ENCODE peak calls at places on chromosomes 7 and 10, in four cellular contexts. X is mammary epithelial cell, Q is ovary, W is SJSA1. O is an unnamed sample. For H3K27me3, the result is how much of the 10 kb centered on the place peaks cover.

GRCh38 chr7:91446819-91447218 is 182.6 kb downstream of the FZD1 start:
- DNase-seq in Q (no peak), W (no peak), X (no peak), O (no peak)

GRCh38 chr7:146096994-146097393 is 19.6 kb upstream of the CNTNAP2 start:
- DNase-seq in Q (no peak), X (no peak), W (no peak), O (no peak)

GRCh38 chr10:92965314-92965713 is 95.3 kb upstream of the CYP26C1 start:
- DNase-seq in X (peak), Q (no peak), W (no peak), O (no peak)

GRCh38 chr7:18086165-18087030 is 58.8 kb upstream of the PRPS1L1 start:
- DNase-seq in Q (peak), X (peak), W (peak), O (no peak)

GRCh38 chr7:144526912-144527610 is 123.6 kb upstream of the NOBOX start:
- DNase-seq in Q (no peak), X (no peak), W (no peak), O (no peak)

GRCh38 chr7:33692956-33693355 is 212.4 kb upstream of the BMPER start:
- DNase-seq in X (peak), W (no peak), Q (no peak), O (peak)

GRCh38 chr10:126705131-126705530 is 34.6 kb upstream of the C10orf90 start:
- DNase-seq in X (no peak), Q (no peak), W (no peak), O (no peak)

GRCh38 chr7:34190299-34190698 is 285.0 kb downstream of the BMPER start:
- DNase-seq in W (no peak), X (peak), Q (no peak), O (no peak)

GRCh38 chr10:122181901-122182799 is 88.9 kb upstream of the BTBD16 start:
- DNase-seq in W (no peak), Q (no peak), X (peak), O (no peak)

GRCh38 chr7:727104-727805 is at the start of gene PRKAR1B:
- DNase-seq in W (peak), Q (peak), X (no peak), O (no peak)

GRCh38 chr10:15591431-15591830 is 128.3 kb downstream of the ITGA8 start:
- DNase-seq in W (no peak), X (no peak), Q (no peak), O (no peak)

GRCh38 chr10:17233534-17233933 is 5.5 kb downstream of the VIM start:
- DNase-seq in Q (peak), X (no peak), W (no peak), O (no peak)

GRCh38 chr10:102613761-102614160 is 30.5 kb upstream of the TRIM8 start:
- DNase-seq in X (no peak), Q (no peak), W (no peak), O (no peak)

GRCh38 chr10:78438094-78438906 is 404.6 kb downstream of the RPS24 start:
- DNase-seq in W (no peak), Q (no peak), X (no peak), O (no peak)

GRCh38 chr7:24715661-24716479 is 41.4 kb downstream of the GSDME start:
- DNase-seq in Q (no peak), W (peak), X (no peak), O (no peak)

GRCh38 chr10:132696728-132697567 is 89.0 kb downstream of the NKX6-2 start:
- DNase-seq in X (no peak), W (no peak), Q (peak), O (no peak)

GRCh38 chr7:55325371-55325792 is 39.8 kb upstream of the LANCL2 start:
- DNase-seq in Q (peak), W (no peak), X (peak), O (peak)

GRCh38 chr10:112332509-112333228 is 41.2 kb upstream of the ACSL5 start:
- DNase-seq in W (no peak), X (no peak), Q (no peak), O (no peak)

GRCh38 chr10:38007551-38007950 is 2.9 kb upstream of the ZNF33A start:
- DNase-seq in W (no peak), Q (no peak), X (peak), O (no peak)

GRCh38 chr10:50260791-50261281 is 9.5 kb upstream of the ASAH2 start:
- DNase-seq in X (peak), Q (no peak), W (no peak), O (peak)

GRCh38 chr7:121163699-121164098 is 165.1 kb upstream of the WNT16 start:
- DNase-seq in Q (no peak), X (no peak), W (no peak), O (no peak)

GRCh38 chr10:96509017-96509641 is 4.6 kb downstream of the TLL2 start:
- DNase-seq in W (peak), Q (no peak), X (peak), O (peak)

GRCh38 chr10:86367339-86367951 is 850 bp upstream of the GRID1 start:
- DNase-seq in W (no peak), X (no peak), Q (peak), O (no peak)

GRCh38 chr10:130997267-130998045 is 314.1 kb downstream of the TCERG1L start:
- DNase-seq in X (no peak), Q (no peak), W (no peak), O (no peak)

GRCh38 chr7:154744226-154744860 is 258.6 kb downstream of the PAXIP1 start:
- DNase-seq in X (no peak), W (no peak), Q (no peak), O (no peak)

GRCh38 chr7:103343758-103344452 is 662 bp downstream of the DNAJC2 start:
- DNase-seq in W (peak), X (peak), Q (peak), O (no peak)

GRCh38 chr7:24349339-24349738 is 65.3 kb downstream of the NPY start:
- DNase-seq in Q (no peak), X (no peak), W (no peak), O (no peak)

GRCh38 chr10:96238889-96239624 is 32.3 kb downstream of the BLNK start:
- DNase-seq in W (no peak), Q (no peak), X (no peak), O (no peak)

GRCh38 chr10:4196948-4197390 is 412.0 kb upstream of the KLF6 start:
- DNase-seq in Q (no peak), W (no peak), X (no peak), O (no peak)

GRCh38 chr10:12333382-12334185 is 15.8 kb upstream of the CAMK1D start:
- DNase-seq in X (peak), W (peak), Q (peak), O (peak)

GRCh38 chr10:79239930-79240713 is 107.1 kb upstream of the PPIF start:
- DNase-seq in W (peak), Q (peak), X (no peak), O (no peak)

DNA sequence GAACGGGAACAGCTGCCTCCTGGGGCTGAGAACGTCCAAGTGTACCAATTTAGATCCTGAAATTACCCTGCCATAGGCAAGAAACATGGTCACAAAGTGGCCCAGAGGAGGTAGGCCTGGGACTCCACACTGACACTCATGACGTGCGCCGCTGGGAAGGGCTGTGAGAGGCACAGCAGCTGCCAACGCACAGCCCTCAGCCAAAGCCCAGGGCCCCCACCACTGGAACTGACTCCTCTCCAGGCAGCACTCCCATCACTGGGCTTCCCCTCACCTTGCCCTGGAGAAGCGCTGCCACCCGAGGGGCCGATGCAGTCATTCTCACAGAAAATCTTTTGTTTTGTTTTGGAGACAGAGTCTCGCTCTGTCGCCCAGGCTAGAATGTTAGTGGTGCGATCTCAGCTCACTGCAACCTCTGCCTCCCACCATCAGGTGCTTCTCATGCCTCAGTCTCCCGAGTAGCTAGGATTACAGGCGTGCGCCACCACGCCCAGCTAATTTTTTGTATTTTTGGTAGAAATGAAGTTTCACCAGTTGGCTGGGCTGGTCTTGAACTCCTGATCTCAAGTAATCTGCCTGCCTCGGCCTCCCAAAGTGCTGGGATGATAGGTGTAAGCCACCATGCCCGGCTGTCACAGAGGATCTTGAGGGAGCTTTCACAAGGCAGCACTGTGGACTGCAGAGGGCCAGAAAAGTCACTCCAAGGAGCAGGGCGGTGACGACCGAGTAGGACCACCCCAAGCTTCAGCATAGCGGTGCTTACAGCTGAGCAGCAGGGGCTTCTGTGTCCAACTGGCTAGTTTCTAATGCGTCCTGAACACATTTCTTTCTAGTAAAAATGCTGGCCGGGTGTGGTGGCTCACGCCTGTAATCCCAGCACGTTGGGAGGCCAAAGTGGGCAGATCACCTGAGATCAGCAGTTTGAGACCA is 13.5 kb downstream of the GUSB start:
- DNase-seq in W (no peak), X (no peak), Q (no peak), O (no peak)
- H3K27me3 ChIP-seq in W (under half), X (under half), Q (under half), O (under half)

DNA sequence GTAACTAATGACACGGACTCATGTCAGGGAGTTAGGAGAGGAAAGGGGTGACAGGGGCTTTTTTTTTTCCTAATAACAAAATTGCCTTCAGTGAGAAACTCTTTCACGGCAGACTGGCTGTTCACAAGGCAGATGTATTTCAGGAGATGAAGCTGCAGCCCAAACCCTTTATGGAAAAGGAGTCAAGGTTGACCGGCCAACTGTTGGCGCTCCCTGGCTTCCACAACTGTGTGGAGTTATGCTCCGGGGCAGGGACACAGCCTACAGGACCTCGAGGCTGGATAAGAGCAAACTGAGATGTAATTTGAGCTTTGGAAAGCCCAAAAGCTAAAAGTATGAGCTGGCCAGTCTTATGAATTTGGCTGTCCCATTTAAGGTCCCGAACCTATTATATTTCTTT is 30.8 kb upstream of the MXI1 start:
- DNase-seq in Q (no peak), X (no peak), W (no peak), O (no peak)
- H3K27me3 ChIP-seq in Q (under half), X (under half), W (under half), O (under half)

DNA sequence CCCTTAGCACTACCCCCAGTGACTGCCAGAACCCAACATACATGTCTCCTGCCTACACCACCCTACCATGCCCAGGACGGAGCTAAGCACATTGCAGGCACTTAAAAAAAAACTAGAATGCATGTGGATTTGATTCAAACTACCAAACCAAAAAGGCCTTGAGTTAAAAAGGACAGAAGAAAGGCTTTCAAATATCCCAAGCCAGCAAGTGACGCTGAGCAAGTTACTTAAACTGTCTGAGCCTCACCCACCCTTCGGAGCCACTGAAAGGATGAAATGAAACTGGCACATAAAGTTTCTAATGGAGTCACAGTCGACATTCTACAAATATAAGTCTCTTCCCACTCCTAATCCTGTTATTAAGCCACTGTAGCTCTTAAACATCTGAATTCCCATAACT is 1.8 kb downstream of the CPXM2 start:
- DNase-seq in X (no peak), W (no peak), Q (no peak), O (no peak)
- H3K27me3 ChIP-seq in X (under half), W (under half), Q (under half), O (under half)

DNA sequence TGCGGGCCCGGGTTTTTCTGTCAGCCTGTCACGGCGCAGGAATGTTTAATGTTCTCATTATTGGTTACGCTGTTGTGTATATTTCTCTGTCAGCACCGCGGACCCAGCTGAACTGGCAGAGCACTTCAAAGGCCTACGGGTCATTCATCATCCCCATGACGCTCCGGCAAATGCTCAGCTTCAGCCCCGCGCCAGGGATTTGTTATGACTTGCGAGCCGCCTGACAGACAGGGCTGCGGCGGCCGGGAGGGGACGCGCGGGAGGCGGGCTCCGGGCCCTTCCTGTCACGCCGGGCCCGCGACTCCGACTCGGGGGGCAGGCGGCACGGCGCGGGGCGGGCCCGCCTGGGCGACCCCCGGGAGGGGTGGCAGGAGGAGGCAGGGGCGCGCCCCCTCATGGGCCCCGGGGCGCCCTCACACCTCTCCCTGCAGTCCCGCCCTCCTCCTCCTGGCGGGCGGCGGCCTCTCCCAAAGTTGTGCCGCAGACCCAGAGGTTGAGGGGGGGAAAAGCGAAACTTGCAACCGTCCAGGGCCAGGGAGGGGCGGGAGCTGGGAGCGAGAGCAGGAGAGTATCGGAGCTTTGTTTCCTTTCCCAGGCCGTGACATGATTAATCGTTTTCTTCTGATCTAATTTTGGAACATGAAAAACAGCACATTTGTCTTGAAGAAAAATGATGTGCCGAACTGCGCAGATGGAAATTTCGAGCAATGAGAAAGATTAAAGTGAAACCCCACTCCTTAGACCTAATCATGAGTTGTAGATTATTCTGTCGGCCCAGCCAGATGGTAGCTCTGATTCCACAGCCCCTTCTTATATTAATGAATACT is 59.3 kb upstream of the COMTD1 start:
- DNase-seq in Q (peak), W (peak), X (peak), O (peak)
- H3K27me3 ChIP-seq in Q (under half), W (under half), X (under half), O (under half)

GRCh38 chr7:151440799-151441443 is 980 bp upstream of the CRYGN start:
- DNase-seq in X (no peak), Q (peak), W (no peak), O (no peak)

GRCh38 chr7:151437163-151437553 is 2.8 kb downstream of the CRYGN start:
- DNase-seq in Q (peak), W (no peak), X (no peak), O (no peak)

GRCh38 chr7:151439855-151440798 is at the start of gene CRYGN:
- DNase-seq in X (no peak), Q (no peak), W (no peak), O (no peak)

GRCh38 chr7:151437866-151438516 is 1.9 kb downstream of the CRYGN start:
- DNase-seq in W (no peak), Q (peak), X (no peak), O (no peak)

GRCh38 chr7:151438864-151439601 is 908 bp downstream of the CRYGN start:
- DNase-seq in W (no peak), Q (peak), X (no peak), O (no peak)
- H3K27me3 ChIP-seq in W (under half), Q (under half), X (under half), O (under half)

DNA sequence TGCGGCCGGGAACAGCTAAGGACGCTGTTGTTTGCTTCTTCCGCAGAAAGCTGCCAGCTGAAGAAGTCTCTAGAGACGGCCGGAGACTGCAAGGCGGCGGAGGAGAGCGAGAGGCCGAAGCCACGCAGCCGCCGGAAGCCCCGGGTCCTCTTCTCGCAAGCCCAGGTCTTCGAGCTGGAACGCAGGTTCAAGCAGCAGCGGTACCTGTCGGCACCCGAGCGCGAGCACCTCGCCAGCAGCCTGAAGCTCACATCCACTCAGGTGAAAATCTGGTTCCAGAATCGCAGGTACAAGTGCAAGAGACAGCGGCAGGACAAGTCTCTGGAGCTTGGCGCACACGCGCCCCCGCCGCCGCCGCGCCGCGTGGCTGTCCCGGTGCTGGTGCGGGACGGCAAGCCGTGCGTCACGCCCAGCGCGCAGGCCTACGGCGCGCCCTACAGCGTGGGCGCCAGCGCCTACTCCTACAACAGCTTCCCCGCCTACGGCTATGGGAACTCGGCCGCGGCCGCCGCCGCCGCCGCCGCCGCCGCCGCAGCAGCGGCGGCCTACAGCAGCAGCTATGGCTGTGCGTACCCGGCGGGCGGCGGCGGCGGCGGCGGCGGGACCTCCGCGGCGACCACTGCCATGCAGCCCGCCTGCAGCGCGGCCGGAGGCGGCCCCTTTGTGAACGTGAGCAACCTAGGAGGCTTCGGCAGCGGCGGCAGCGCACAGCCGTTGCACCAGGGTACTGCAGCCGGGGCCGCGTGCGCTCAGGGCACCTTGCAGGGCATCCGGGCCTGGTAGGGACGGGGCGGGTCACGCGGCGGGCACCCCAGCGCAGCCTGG is 2.4 kb downstream of the NKX2-3 start:
- DNase-seq in W (no peak), Q (no peak), X (peak), O (no peak)
- H3K27me3 ChIP-seq in W (half or more), Q (under half), X (half or more), O (half or more)

O was measured in BJ.